ENCODE peak calls at places on chromosomes 11 and 22, in nine cellular contexts. One of them, this sample, is unnamed.
A peak's percentile ranks its signal among the peaks of the same experiment; 100 is the strongest.

GRCh38 chr11:113876798-113877672 is 1.7 kb upstream of the USP28 start:
- DNase-seq in Calu3: no peak
- DNase-seq in body of pancreas: no peak
- DNase-seq in cardiac fibroblast: no peak
- DNase-seq in SK-N-DZ: no peak
- DNase-seq in dorsolateral prefrontal cortex: no peak
- DNase-seq in retina: no peak
- DNase-seq in neural progenitor cell: no peak
- DNase-seq in omental fat pad: no peak
- DNase-seq in this sample: no peak

GRCh38 chr11:10394229-10395100 is 60.6 kb upstream of the AMPD3 start:
- DNase-seq in SK-N-DZ: no peak
- DNase-seq in cardiac fibroblast: peak; percentile 56
- DNase-seq in Calu3: no peak
- DNase-seq in body of pancreas: no peak
- DNase-seq in omental fat pad: no peak
- DNase-seq in dorsolateral prefrontal cortex: no peak
- DNase-seq in retina: no peak
- DNase-seq in neural progenitor cell: no peak
- DNase-seq in this sample: no peak

GRCh38 chr22:31281733-31282132 is 10.6 kb downstream of the PIK3IP1 start:
- DNase-seq in neural progenitor cell: no peak
- DNase-seq in Calu3: no peak
- DNase-seq in cardiac fibroblast: no peak
- DNase-seq in omental fat pad: no peak
- DNase-seq in dorsolateral prefrontal cortex: no peak
- DNase-seq in SK-N-DZ: no peak
- DNase-seq in body of pancreas: no peak
- DNase-seq in retina: no peak
- DNase-seq in this sample: peak; percentile 38

GRCh38 chr11:31870609-31871309 is 59.6 kb upstream of the PAX6 start:
- DNase-seq in neural progenitor cell: peak; percentile 95
- DNase-seq in body of pancreas: peak; percentile 64
- DNase-seq in SK-N-DZ: peak; percentile 71
- DNase-seq in dorsolateral prefrontal cortex: no peak
- DNase-seq in omental fat pad: no peak
- DNase-seq in retina: peak; percentile 91
- DNase-seq in cardiac fibroblast: peak; percentile 52
- DNase-seq in Calu3: peak; percentile 67
- DNase-seq in this sample: no peak

GRCh38 chr11:6681949-6682348 is 1.2 kb downstream of the MRPL17 start:
- DNase-seq in dorsolateral prefrontal cortex: no peak
- DNase-seq in cardiac fibroblast: peak; percentile 32
- DNase-seq in retina: no peak
- DNase-seq in Calu3: peak; percentile 3
- DNase-seq in neural progenitor cell: peak; percentile 12
- DNase-seq in SK-N-DZ: no peak
- DNase-seq in body of pancreas: peak; percentile 16
- DNase-seq in omental fat pad: no peak
- DNase-seq in this sample: no peak

GRCh38 chr22:48406161-48406560 is 1421.5 kb downstream of the BRD1 start:
- DNase-seq in body of pancreas: no peak
- DNase-seq in dorsolateral prefrontal cortex: no peak
- DNase-seq in Calu3: no peak
- DNase-seq in neural progenitor cell: no peak
- DNase-seq in cardiac fibroblast: no peak
- DNase-seq in SK-N-DZ: no peak
- DNase-seq in omental fat pad: no peak
- DNase-seq in retina: no peak
- DNase-seq in this sample: no peak

GRCh38 chr22:28548411-28548810 is 131.2 kb downstream of the TTC28 start:
- DNase-seq in Calu3: no peak
- DNase-seq in body of pancreas: no peak
- DNase-seq in retina: no peak
- DNase-seq in neural progenitor cell: no peak
- DNase-seq in dorsolateral prefrontal cortex: no peak
- DNase-seq in omental fat pad: no peak
- DNase-seq in SK-N-DZ: no peak
- DNase-seq in cardiac fibroblast: no peak
- DNase-seq in this sample: no peak

GRCh38 chr22:46469701-46470100 is 67.7 kb downstream of the CELSR1 start:
- DNase-seq in Calu3: no peak
- DNase-seq in omental fat pad: no peak
- DNase-seq in retina: no peak
- DNase-seq in SK-N-DZ: no peak
- DNase-seq in dorsolateral prefrontal cortex: no peak
- DNase-seq in neural progenitor cell: no peak
- DNase-seq in body of pancreas: peak; percentile 11
- DNase-seq in cardiac fibroblast: no peak
- DNase-seq in this sample: no peak

GRCh38 chr11:117185739-117186430 is 7.3 kb downstream of the SIDT2 start:
- DNase-seq in Calu3: no peak
- DNase-seq in SK-N-DZ: no peak
- DNase-seq in cardiac fibroblast: no peak
- DNase-seq in retina: no peak
- DNase-seq in omental fat pad: peak; percentile 21
- DNase-seq in neural progenitor cell: no peak
- DNase-seq in dorsolateral prefrontal cortex: no peak
- DNase-seq in body of pancreas: peak; percentile 4
- DNase-seq in this sample: no peak

GRCh38 chr22:19178065-19178658 is 374 bp downstream of the SLC25A1 start:
- DNase-seq in retina: peak; percentile 72
- DNase-seq in neural progenitor cell: peak; percentile 83
- DNase-seq in omental fat pad: no peak
- DNase-seq in SK-N-DZ: peak; percentile 68
- DNase-seq in cardiac fibroblast: no peak
- DNase-seq in dorsolateral prefrontal cortex: no peak
- DNase-seq in Calu3: peak; percentile 64
- DNase-seq in body of pancreas: peak; percentile 69
- DNase-seq in this sample: peak; percentile 80

GRCh38 chr11:9575531-9576240 is 2.2 kb downstream of the WEE1 start:
- DNase-seq in SK-N-DZ: no peak
- DNase-seq in neural progenitor cell: no peak
- DNase-seq in retina: no peak
- DNase-seq in omental fat pad: no peak
- DNase-seq in body of pancreas: no peak
- DNase-seq in dorsolateral prefrontal cortex: no peak
- DNase-seq in Calu3: no peak
- DNase-seq in cardiac fibroblast: no peak
- DNase-seq in this sample: no peak

GRCh38 chr11:124409906-124410305 is 11.1 kb upstream of the OR8B3 start:
- DNase-seq in Calu3: no peak
- DNase-seq in SK-N-DZ: no peak
- DNase-seq in omental fat pad: no peak
- DNase-seq in dorsolateral prefrontal cortex: no peak
- DNase-seq in neural progenitor cell: no peak
- DNase-seq in body of pancreas: no peak
- DNase-seq in retina: no peak
- DNase-seq in cardiac fibroblast: no peak
- DNase-seq in this sample: no peak

GRCh38 chr11:111417766-111418435 is 38.8 kb upstream of the POU2AF1 start:
- DNase-seq in dorsolateral prefrontal cortex: no peak
- DNase-seq in SK-N-DZ: no peak
- DNase-seq in body of pancreas: peak; percentile 53
- DNase-seq in cardiac fibroblast: peak; percentile 39
- DNase-seq in neural progenitor cell: no peak
- DNase-seq in omental fat pad: no peak
- DNase-seq in retina: no peak
- DNase-seq in Calu3: no peak
- DNase-seq in this sample: no peak

GRCh38 chr11:75425422-75425821 is 7.6 kb downstream of the KLHL35 start:
- DNase-seq in body of pancreas: no peak
- DNase-seq in retina: no peak
- DNase-seq in omental fat pad: no peak
- DNase-seq in Calu3: no peak
- DNase-seq in dorsolateral prefrontal cortex: no peak
- DNase-seq in cardiac fibroblast: no peak
- DNase-seq in neural progenitor cell: peak; percentile 71
- DNase-seq in SK-N-DZ: no peak
- DNase-seq in this sample: no peak

GRCh38 chr11:102733232-102733875 is 8.6 kb upstream of the MMP8 start:
- DNase-seq in SK-N-DZ: peak; percentile 16
- DNase-seq in Calu3: peak; percentile 74
- DNase-seq in omental fat pad: peak; percentile 53
- DNase-seq in cardiac fibroblast: peak; percentile 39
- DNase-seq in retina: no peak
- DNase-seq in neural progenitor cell: peak; percentile 83
- DNase-seq in body of pancreas: peak; percentile 65
- DNase-seq in dorsolateral prefrontal cortex: no peak
- DNase-seq in this sample: no peak

GRCh38 chr11:126113515-126113957 is 50.9 kb upstream of the CDON start:
- DNase-seq in dorsolateral prefrontal cortex: no peak
- DNase-seq in cardiac fibroblast: peak; percentile 99
- DNase-seq in Calu3: peak; percentile 83
- DNase-seq in retina: peak; percentile 13
- DNase-seq in omental fat pad: peak; percentile 58
- DNase-seq in SK-N-DZ: peak; percentile 54
- DNase-seq in body of pancreas: peak; percentile 95
- DNase-seq in neural progenitor cell: peak; percentile 28
- DNase-seq in this sample: no peak

GRCh38 chr22:30866811-30867271 is 101.7 kb downstream of the MORC2 start:
- DNase-seq in retina: no peak
- DNase-seq in cardiac fibroblast: no peak
- DNase-seq in omental fat pad: no peak
- DNase-seq in neural progenitor cell: peak; percentile 31
- DNase-seq in dorsolateral prefrontal cortex: peak; percentile 40
- DNase-seq in SK-N-DZ: no peak
- DNase-seq in body of pancreas: no peak
- DNase-seq in Calu3: no peak
- DNase-seq in this sample: peak; percentile 51

GRCh38 chr22:31623634-31624312 is 38.2 kb downstream of the PISD start:
- DNase-seq in neural progenitor cell: no peak
- DNase-seq in cardiac fibroblast: no peak
- DNase-seq in SK-N-DZ: no peak
- DNase-seq in Calu3: no peak
- DNase-seq in dorsolateral prefrontal cortex: no peak
- DNase-seq in body of pancreas: no peak
- DNase-seq in retina: no peak
- DNase-seq in omental fat pad: no peak
- DNase-seq in this sample: no peak

GRCh38 chr11:63919267-63920125 is 2.5 kb upstream of the RCOR2 start:
- DNase-seq in cardiac fibroblast: no peak
- DNase-seq in retina: peak; percentile 89
- DNase-seq in body of pancreas: peak; percentile 30
- DNase-seq in SK-N-DZ: peak; percentile 98
- DNase-seq in dorsolateral prefrontal cortex: no peak
- DNase-seq in Calu3: peak; percentile 17
- DNase-seq in neural progenitor cell: peak; percentile 94
- DNase-seq in omental fat pad: no peak
- DNase-seq in this sample: no peak

GRCh38 chr11:15139958-15140659 is 25.4 kb downstream of the INSC start:
- DNase-seq in retina: no peak
- DNase-seq in omental fat pad: no peak
- DNase-seq in neural progenitor cell: no peak
- DNase-seq in body of pancreas: peak; percentile 16
- DNase-seq in Calu3: no peak
- DNase-seq in SK-N-DZ: no peak
- DNase-seq in dorsolateral prefrontal cortex: no peak
- DNase-seq in cardiac fibroblast: no peak
- DNase-seq in this sample: no peak

GRCh38 chr11:70942593-70942992 is 309.8 kb downstream of the SHANK2 start:
- DNase-seq in omental fat pad: no peak
- DNase-seq in dorsolateral prefrontal cortex: no peak
- DNase-seq in Calu3: no peak
- DNase-seq in retina: no peak
- DNase-seq in neural progenitor cell: no peak
- DNase-seq in cardiac fibroblast: no peak
- DNase-seq in SK-N-DZ: no peak
- DNase-seq in body of pancreas: no peak
- DNase-seq in this sample: no peak

GRCh38 chr11:45964911-45965389 is 42.5 kb downstream of the LARGE2 start:
- DNase-seq in retina: peak; percentile 81
- DNase-seq in omental fat pad: no peak
- DNase-seq in dorsolateral prefrontal cortex: peak; percentile 71
- DNase-seq in cardiac fibroblast: peak; percentile 89
- DNase-seq in Calu3: peak; percentile 63
- DNase-seq in SK-N-DZ: peak; percentile 69
- DNase-seq in body of pancreas: peak; percentile 66
- DNase-seq in neural progenitor cell: peak; percentile 76
- DNase-seq in this sample: peak; percentile 73

GRCh38 chr11:12185914-12186313 is 75.5 kb downstream of the MICAL2 start:
- DNase-seq in omental fat pad: no peak
- DNase-seq in body of pancreas: no peak
- DNase-seq in SK-N-DZ: no peak
- DNase-seq in Calu3: no peak
- DNase-seq in neural progenitor cell: peak; percentile 59
- DNase-seq in retina: no peak
- DNase-seq in cardiac fibroblast: peak; percentile 82
- DNase-seq in dorsolateral prefrontal cortex: no peak
- DNase-seq in this sample: no peak